ENCODE peak calls at places on chromosomes 1 and 21, in nine cellular contexts. T is midbrain; D is uterus; O is NCI-H1105; V is GM23338; S is cardiac fibroblast; F is RCC 7860; W is NCI-H510A; J is stimulated activated CD8-positive, alpha-beta memory T cell treated with anti-CD3 and anti-CD28 coated beads, Interleukin-4, amount 100 ng/mL, for 24 hours. X is an unnamed sample.

GRCh38 chr1:172905452-172905851 is 145.3 kb downstream of the TNFSF18 start:
- DNase-seq in V (no peak), O (no peak), T (no peak), D (no peak), W (no peak), S (no peak), F (peak; percentile 58), J (no peak), X (no peak)

GRCh38 chr1:40711465-40712404 is 20.2 kb downstream of the NFYC start:
- DNase-seq in V (no peak), S (peak; percentile 49), W (no peak), O (no peak), D (no peak), J (no peak), T (no peak), F (peak; percentile 62), X (no peak)

GRCh38 chr1:116495534-116495933 is 75.3 kb downstream of the CD58 start:
- DNase-seq in T (no peak), D (no peak), F (no peak), O (no peak), W (no peak), V (no peak), J (no peak), S (peak; percentile 44), X (no peak)

GRCh38 chr1:110310300-110310699 is 28.9 kb upstream of the RBM15 start:
- DNase-seq in D (no peak), F (no peak), J (no peak), W (no peak), S (no peak), T (peak; percentile 61), O (no peak), V (no peak), X (no peak)

GRCh38 chr1:183739640-183740385 is 65.1 kb upstream of the RGL1 start:
- DNase-seq in T (no peak), F (no peak), W (no peak), S (no peak), V (no peak), O (no peak), D (no peak), J (no peak), X (no peak)

GRCh38 chr1:100463809-100464424 is 74.0 kb upstream of the GPR88 start:
- DNase-seq in T (peak; percentile 65), W (peak; percentile 46), F (peak; percentile 48), D (peak; percentile 31), V (peak; percentile 91), O (peak; percentile 41), S (peak; percentile 81), J (no peak), X (peak; percentile 87)

GRCh38 chr1:5908461-5909375 is 83.5 kb downstream of the NPHP4 start:
- DNase-seq in T (no peak), V (no peak), W (no peak), J (no peak), F (no peak), D (no peak), S (no peak), O (no peak), X (no peak)

GRCh38 chr1:231020139-231020601 is 19.9 kb downstream of the FAM89A start:
- DNase-seq in S (peak; percentile 12), O (no peak), W (no peak), F (no peak), V (peak; percentile 11), J (no peak), T (no peak), D (no peak), X (no peak)

GRCh38 chr1:82755671-82756070 is 954.9 kb downstream of the ADGRL2 start:
- DNase-seq in D (no peak), J (no peak), T (no peak), O (no peak), V (no peak), F (no peak), S (no peak), W (no peak), X (no peak)

GRCh38 chr1:221708987-221709386 is 32.9 kb downstream of the DUSP10 start:
- DNase-seq in J (no peak), F (peak; percentile 60), V (peak; percentile 14), O (peak; percentile 98), T (peak; percentile 81), S (peak; percentile 60), W (peak; percentile 88), D (peak; percentile 38), X (peak; percentile 29)

GRCh38 chr1:234277161-234277868 is 95.9 kb upstream of the COA6 start:
- DNase-seq in F (no peak), S (no peak), W (no peak), O (no peak), D (no peak), V (no peak), T (peak; percentile 30), J (no peak), X (no peak)

GRCh38 chr1:3019007-3019515 is 2.2 kb upstream of the ACTRT2 start:
- DNase-seq in T (no peak), W (no peak), D (no peak), V (no peak), J (no peak), O (no peak), S (no peak), F (no peak), X (no peak)

GRCh38 chr1:55717111-55717510 is 501.9 kb upstream of the USP24 start:
- DNase-seq in S (no peak), F (no peak), D (no peak), O (no peak), J (no peak), W (no peak), V (no peak), T (no peak), X (no peak)

GRCh38 chr21:42060166-42060565 is 11.0 kb upstream of the UMODL1 start:
- DNase-seq in T (no peak), D (no peak), J (no peak), O (no peak), W (no peak), V (no peak), F (no peak), S (no peak), X (no peak)

GRCh38 chr1:41700581-41700980 is 216.1 kb upstream of the EDN2 start:
- DNase-seq in O (no peak), F (no peak), D (no peak), S (no peak), W (no peak), V (no peak), J (no peak), T (no peak), X (no peak)

X was measured in NCI-H82.